ENCODE peak calls at places on chromosomes 11 and 22, in nine cellular contexts. K is stimulated activated effector memory CD8-positive, alpha-beta T cell treated with anti-CD3 and anti-CD28 coated beads, Interleukin-12 subunit alpha, Interleukin-12 subunit beta, amount 100 ng/mL, for 72 hours; F is stomach; N is posterior cingulate gyrus; M is IMR-90; O is upper lobe of right lung; E is germinal center; X is COR-L47; Z is effector CD4-positive, alpha-beta T cell. J is an unnamed sample.

GRCh38 chr11:504994-505344 is 2.1 kb downstream of the RNH1 start:
- DNase-seq in O (no peak), E (no peak), M (no peak), X (no peak), N (no peak), F (no peak), Z (no peak), K (no peak), J (no peak)

GRCh38 chr22:31093956-31094622 is 13.0 kb downstream of the SMTN start:
- DNase-seq in E (no peak), F (peak; percentile 51), K (no peak), M (no peak), N (no peak), X (no peak), Z (no peak), O (no peak), J (peak; percentile 75)

GRCh38 chr11:115984228-115984627 is 480.0 kb upstream of the CADM1 start:
- DNase-seq in Z (no peak), M (no peak), K (no peak), O (no peak), N (no peak), E (no peak), X (no peak), F (no peak), J (no peak)

GRCh38 chr11:65170058-65170534 is at the start of gene SPDYC:
- DNase-seq in O (no peak), E (no peak), F (no peak), X (no peak), K (no peak), Z (no peak), N (no peak), M (no peak), J (no peak)

GRCh38 chr11:74611369-74611861 is 19.0 kb downstream of the POLD3 start:
- DNase-seq in K (no peak), F (no peak), Z (no peak), M (peak; percentile 87), N (no peak), E (no peak), X (peak; percentile 9), O (no peak), J (no peak)

GRCh38 chr22:49779226-49779625 is 48.4 kb downstream of the BRD1 start:
- DNase-seq in F (no peak), N (no peak), O (no peak), X (no peak), Z (no peak), E (no peak), K (no peak), M (no peak), J (no peak)

GRCh38 chr11:128346808-128347207 is 240.6 kb downstream of the ETS1 start:
- DNase-seq in K (no peak), M (peak; percentile 74), X (no peak), N (no peak), O (no peak), Z (no peak), F (no peak), E (no peak), J (no peak)

GRCh38 chr11:129881570-129882170 is 13.7 kb downstream of the NFRKB start:
- DNase-seq in Z (no peak), F (peak; percentile 53), M (peak; percentile 21), N (peak; percentile 30), E (peak; percentile 59), K (peak; percentile 52), X (peak; percentile 17), O (no peak), J (no peak)

GRCh38 chr11:72676874-72677341 is 2.7 kb upstream of the PDE2A start:
- DNase-seq in X (no peak), N (peak; percentile 34), Z (peak; percentile 49), F (peak; percentile 59), K (peak; percentile 83), E (peak; percentile 79), M (peak; percentile 26), O (peak; percentile 82), J (no peak)

GRCh38 chr22:47606426-47606825 is 844.0 kb downstream of the TBC1D22A start:
- DNase-seq in F (no peak), K (no peak), Z (no peak), N (no peak), X (no peak), O (peak; percentile 34), M (no peak), E (no peak), J (no peak)

GRCh38 chr11:34514050-34514449 is 456 bp upstream of the ELF5 start:
- DNase-seq in M (no peak), X (no peak), Z (no peak), K (no peak), F (no peak), N (no peak), O (no peak), E (no peak), J (no peak)

GRCh38 chr11:11073996-11074395 is 216.1 kb upstream of the ZBED5 start:
- DNase-seq in K (no peak), F (no peak), E (no peak), M (no peak), N (no peak), O (no peak), Z (no peak), X (no peak), J (no peak)

GRCh38 chr11:119741369-119742262 is 12.6 kb upstream of the NECTIN1 start:
- DNase-seq in Z (peak; percentile 45), N (no peak), O (peak; percentile 81), E (peak; percentile 79), X (no peak), M (no peak), F (peak; percentile 69), K (peak; percentile 79), J (no peak)

GRCh38 chr11:9765320-9766101 is 101.6 kb downstream of the SWAP70 start:
- DNase-seq in F (no peak), O (no peak), X (no peak), E (no peak), N (no peak), M (peak; percentile 95), K (no peak), Z (no peak), J (no peak)

GRCh38 chr22:50469377-50470305 is 5.2 kb downstream of the SBF1 start:
- DNase-seq in X (peak; percentile 95), Z (peak; percentile 96), N (no peak), O (peak; percentile 86), M (peak; percentile 13), K (peak; percentile 97), F (peak; percentile 83), E (peak; percentile 95), J (no peak)

GRCh38 chr22:37259540-37260029 is 15.5 kb upstream of the RAC2 start:
- DNase-seq in X (no peak), M (peak; percentile 61), Z (no peak), F (no peak), K (no peak), N (peak; percentile 49), E (no peak), O (peak; percentile 52), J (no peak)

GRCh38 chr11:69012092-69013008 is 696 bp downstream of the MRGPRF start:
- DNase-seq in M (peak; percentile 57), Z (no peak), K (no peak), E (no peak), F (no peak), N (no peak), O (no peak), X (no peak), J (no peak)

GRCh38 chr11:23540101-23540561 is 679.9 kb upstream of the CCDC179 start:
- DNase-seq in Z (no peak), M (peak; percentile 53), F (no peak), E (peak; percentile 33), X (peak; percentile 46), O (no peak), N (no peak), K (no peak), J (no peak)

GRCh38 chr11:59425131-59425530 is 1.1 kb downstream of the OR5A2 start:
- DNase-seq in K (no peak), O (no peak), F (no peak), N (no peak), M (no peak), X (no peak), E (no peak), Z (no peak), J (no peak)

GRCh38 chr11:70624598-70624993 is 226.3 kb downstream of the CTTN start:
- DNase-seq in F (no peak), N (no peak), K (no peak), Z (no peak), M (no peak), X (no peak), O (no peak), E (no peak), J (no peak)

GRCh38 chr22:49715450-49715849 is 112.2 kb downstream of the BRD1 start:
- DNase-seq in N (no peak), M (no peak), F (no peak), E (no peak), X (no peak), K (no peak), Z (no peak), O (no peak), J (no peak)

GRCh38 chr11:82969811-82970210 is 68.3 kb downstream of the DDIAS start:
- DNase-seq in M (no peak), Z (no peak), E (peak; percentile 40), F (no peak), N (no peak), X (no peak), O (no peak), K (no peak), J (no peak)

GRCh38 chr22:37021710-37022482 is 2.4 kb downstream of the MPST start:
- DNase-seq in F (peak; percentile 62), O (no peak), N (peak; percentile 55), K (peak; percentile 74), Z (peak; percentile 48), E (peak; percentile 78), M (peak; percentile 34), X (no peak), J (no peak)

GRCh38 chr22:39244073-39244495 is 698 bp downstream of the PDGFB start:
- DNase-seq in X (no peak), Z (no peak), M (no peak), N (no peak), F (no peak), E (no peak), K (no peak), O (no peak), J (no peak)

GRCh38 chr11:17776213-17776875 is 41.8 kb downstream of the KCNC1 start:
- DNase-seq in E (no peak), O (no peak), N (no peak), F (no peak), M (no peak), K (no peak), Z (no peak), X (no peak), J (no peak)

GRCh38 chr22:25127274-25127673 is 72.4 kb upstream of the CRYBB3 start:
- DNase-seq in M (no peak), X (no peak), K (no peak), Z (no peak), O (no peak), N (no peak), F (no peak), E (no peak), J (no peak)